ENCODE peak calls at places on chromosome 18, in four cellular contexts. One of them, this sample, is unnamed.

GRCh38 chr18:11366410-11366809 is 217.0 kb upstream of the PIEZO2 start:
- DNase-seq in activated CD4-positive, alpha-beta T cell treated with anti-CD3 and anti-CD28 coated beads, Interleukin-2, amount 50 U/mL, for 48 hours: no peak
- DNase-seq in stimulated activated CD8-positive, alpha-beta memory T cell treated with anti-CD3 and anti-CD28 coated beads, Interleukin-4, amount 100 ng/mL, for 24 hours: no peak
- DNase-seq in SW480: peak; percentile 10
- DNase-seq in this sample: no peak

GRCh38 chr18:58186258-58186948 is 142.4 kb downstream of the NEDD4L start:
- DNase-seq in activated CD4-positive, alpha-beta T cell treated with anti-CD3 and anti-CD28 coated beads, Interleukin-2, amount 50 U/mL, for 48 hours: no peak
- DNase-seq in stimulated activated CD8-positive, alpha-beta memory T cell treated with anti-CD3 and anti-CD28 coated beads, Interleukin-4, amount 100 ng/mL, for 24 hours: no peak
- DNase-seq in SW480: no peak
- DNase-seq in this sample: no peak

GRCh38 chr18:39561136-39561535 is 1995.5 kb upstream of the CELF4 start:
- DNase-seq in activated CD4-positive, alpha-beta T cell treated with anti-CD3 and anti-CD28 coated beads, Interleukin-2, amount 50 U/mL, for 48 hours: no peak
- DNase-seq in stimulated activated CD8-positive, alpha-beta memory T cell treated with anti-CD3 and anti-CD28 coated beads, Interleukin-4, amount 100 ng/mL, for 24 hours: no peak
- DNase-seq in SW480: no peak
- DNase-seq in this sample: no peak

GRCh38 chr18:75279381-75279780 is 68.8 kb downstream of the TSHZ1 start:
- DNase-seq in activated CD4-positive, alpha-beta T cell treated with anti-CD3 and anti-CD28 coated beads, Interleukin-2, amount 50 U/mL, for 48 hours: no peak
- DNase-seq in stimulated activated CD8-positive, alpha-beta memory T cell treated with anti-CD3 and anti-CD28 coated beads, Interleukin-4, amount 100 ng/mL, for 24 hours: no peak
- DNase-seq in SW480: no peak
- DNase-seq in this sample: no peak

GRCh38 chr18:32815881-32816280 is 43.1 kb upstream of the KLHL14 start:
- DNase-seq in activated CD4-positive, alpha-beta T cell treated with anti-CD3 and anti-CD28 coated beads, Interleukin-2, amount 50 U/mL, for 48 hours: no peak
- DNase-seq in stimulated activated CD8-positive, alpha-beta memory T cell treated with anti-CD3 and anti-CD28 coated beads, Interleukin-4, amount 100 ng/mL, for 24 hours: no peak
- DNase-seq in SW480: no peak
- DNase-seq in this sample: no peak

GRCh38 chr18:13443546-13443945 is 225.0 kb downstream of the LDLRAD4 start:
- DNase-seq in activated CD4-positive, alpha-beta T cell treated with anti-CD3 and anti-CD28 coated beads, Interleukin-2, amount 50 U/mL, for 48 hours: no peak
- DNase-seq in stimulated activated CD8-positive, alpha-beta memory T cell treated with anti-CD3 and anti-CD28 coated beads, Interleukin-4, amount 100 ng/mL, for 24 hours: no peak
- DNase-seq in SW480: no peak
- DNase-seq in this sample: no peak

GRCh38 chr18:48621240-48621639 is 82.4 kb downstream of the CTIF start:
- DNase-seq in activated CD4-positive, alpha-beta T cell treated with anti-CD3 and anti-CD28 coated beads, Interleukin-2, amount 50 U/mL, for 48 hours: no peak
- DNase-seq in stimulated activated CD8-positive, alpha-beta memory T cell treated with anti-CD3 and anti-CD28 coated beads, Interleukin-4, amount 100 ng/mL, for 24 hours: no peak
- DNase-seq in SW480: no peak
- DNase-seq in this sample: no peak

GRCh38 chr18:27366151-27366550 is 181.0 kb upstream of the CHST9 start:
- DNase-seq in activated CD4-positive, alpha-beta T cell treated with anti-CD3 and anti-CD28 coated beads, Interleukin-2, amount 50 U/mL, for 48 hours: no peak
- DNase-seq in stimulated activated CD8-positive, alpha-beta memory T cell treated with anti-CD3 and anti-CD28 coated beads, Interleukin-4, amount 100 ng/mL, for 24 hours: no peak
- DNase-seq in SW480: no peak
- DNase-seq in this sample: no peak

GRCh38 chr18:8660316-8660715 is 45.0 kb upstream of the MTCL1 start:
- DNase-seq in activated CD4-positive, alpha-beta T cell treated with anti-CD3 and anti-CD28 coated beads, Interleukin-2, amount 50 U/mL, for 48 hours: no peak
- DNase-seq in stimulated activated CD8-positive, alpha-beta memory T cell treated with anti-CD3 and anti-CD28 coated beads, Interleukin-4, amount 100 ng/mL, for 24 hours: no peak
- DNase-seq in SW480: no peak
- DNase-seq in this sample: no peak

GRCh38 chr18:74234326-74235171 is 57.2 kb downstream of the CYB5A start:
- DNase-seq in activated CD4-positive, alpha-beta T cell treated with anti-CD3 and anti-CD28 coated beads, Interleukin-2, amount 50 U/mL, for 48 hours: no peak
- DNase-seq in stimulated activated CD8-positive, alpha-beta memory T cell treated with anti-CD3 and anti-CD28 coated beads, Interleukin-4, amount 100 ng/mL, for 24 hours: no peak
- DNase-seq in SW480: no peak
- DNase-seq in this sample: no peak

GRCh38 chr18:23266717-23267446 is 131.6 kb downstream of the CABLES1 start:
- DNase-seq in activated CD4-positive, alpha-beta T cell treated with anti-CD3 and anti-CD28 coated beads, Interleukin-2, amount 50 U/mL, for 48 hours: no peak
- DNase-seq in stimulated activated CD8-positive, alpha-beta memory T cell treated with anti-CD3 and anti-CD28 coated beads, Interleukin-4, amount 100 ng/mL, for 24 hours: no peak
- DNase-seq in SW480: no peak
- DNase-seq in this sample: peak; percentile 50

GRCh38 chr18:31942301-31942998 is 478 bp downstream of the TRAPPC8 start:
- DNase-seq in activated CD4-positive, alpha-beta T cell treated with anti-CD3 and anti-CD28 coated beads, Interleukin-2, amount 50 U/mL, for 48 hours: peak; percentile 39
- DNase-seq in stimulated activated CD8-positive, alpha-beta memory T cell treated with anti-CD3 and anti-CD28 coated beads, Interleukin-4, amount 100 ng/mL, for 24 hours: peak; percentile 22
- DNase-seq in SW480: peak; percentile 0
- DNase-seq in this sample: peak; percentile 52

GRCh38 chr18:3451989-3452749 is 2.2 kb downstream of the TGIF1 start:
- DNase-seq in activated CD4-positive, alpha-beta T cell treated with anti-CD3 and anti-CD28 coated beads, Interleukin-2, amount 50 U/mL, for 48 hours: peak; percentile 45
- DNase-seq in stimulated activated CD8-positive, alpha-beta memory T cell treated with anti-CD3 and anti-CD28 coated beads, Interleukin-4, amount 100 ng/mL, for 24 hours: no peak
- DNase-seq in SW480: peak; percentile 48
- DNase-seq in this sample: peak; percentile 52

GRCh38 chr18:32899819-32900218 is 127.0 kb upstream of the KLHL14 start:
- DNase-seq in activated CD4-positive, alpha-beta T cell treated with anti-CD3 and anti-CD28 coated beads, Interleukin-2, amount 50 U/mL, for 48 hours: no peak
- DNase-seq in stimulated activated CD8-positive, alpha-beta memory T cell treated with anti-CD3 and anti-CD28 coated beads, Interleukin-4, amount 100 ng/mL, for 24 hours: no peak
- DNase-seq in SW480: no peak
- DNase-seq in this sample: no peak

GRCh38 chr18:42030586-42031182 is 75.7 kb downstream of the PIK3C3 start:
- DNase-seq in activated CD4-positive, alpha-beta T cell treated with anti-CD3 and anti-CD28 coated beads, Interleukin-2, amount 50 U/mL, for 48 hours: no peak
- DNase-seq in stimulated activated CD8-positive, alpha-beta memory T cell treated with anti-CD3 and anti-CD28 coated beads, Interleukin-4, amount 100 ng/mL, for 24 hours: no peak
- DNase-seq in SW480: no peak
- DNase-seq in this sample: no peak

GRCh38 chr18:45621068-45621511 is 5.8 kb downstream of the SLC14A2 start:
- DNase-seq in activated CD4-positive, alpha-beta T cell treated with anti-CD3 and anti-CD28 coated beads, Interleukin-2, amount 50 U/mL, for 48 hours: peak; percentile 16
- DNase-seq in stimulated activated CD8-positive, alpha-beta memory T cell treated with anti-CD3 and anti-CD28 coated beads, Interleukin-4, amount 100 ng/mL, for 24 hours: peak; percentile 2
- DNase-seq in SW480: peak; percentile 26
- DNase-seq in this sample: peak; percentile 46

GRCh38 chr18:64663086-64663485 is 514.2 kb upstream of the LINC00305 start:
- DNase-seq in activated CD4-positive, alpha-beta T cell treated with anti-CD3 and anti-CD28 coated beads, Interleukin-2, amount 50 U/mL, for 48 hours: no peak
- DNase-seq in stimulated activated CD8-positive, alpha-beta memory T cell treated with anti-CD3 and anti-CD28 coated beads, Interleukin-4, amount 100 ng/mL, for 24 hours: no peak
- DNase-seq in SW480: no peak
- DNase-seq in this sample: no peak

GRCh38 chr18:23779696-23780303 is 90.5 kb downstream of the LAMA3 start:
- DNase-seq in activated CD4-positive, alpha-beta T cell treated with anti-CD3 and anti-CD28 coated beads, Interleukin-2, amount 50 U/mL, for 48 hours: no peak
- DNase-seq in stimulated activated CD8-positive, alpha-beta memory T cell treated with anti-CD3 and anti-CD28 coated beads, Interleukin-4, amount 100 ng/mL, for 24 hours: no peak
- DNase-seq in SW480: peak; percentile 63
- DNase-seq in this sample: no peak

GRCh38 chr18:33469699-33470098 is 29.2 kb upstream of the CCDC178 start:
- DNase-seq in activated CD4-positive, alpha-beta T cell treated with anti-CD3 and anti-CD28 coated beads, Interleukin-2, amount 50 U/mL, for 48 hours: no peak
- DNase-seq in stimulated activated CD8-positive, alpha-beta memory T cell treated with anti-CD3 and anti-CD28 coated beads, Interleukin-4, amount 100 ng/mL, for 24 hours: no peak
- DNase-seq in SW480: no peak
- DNase-seq in this sample: no peak

GRCh38 chr18:21406111-21406510 is 164.1 kb downstream of the GREB1L start:
- DNase-seq in activated CD4-positive, alpha-beta T cell treated with anti-CD3 and anti-CD28 coated beads, Interleukin-2, amount 50 U/mL, for 48 hours: no peak
- DNase-seq in stimulated activated CD8-positive, alpha-beta memory T cell treated with anti-CD3 and anti-CD28 coated beads, Interleukin-4, amount 100 ng/mL, for 24 hours: no peak
- DNase-seq in SW480: no peak
- DNase-seq in this sample: no peak

GRCh38 chr18:3044931-3045698 is 32.2 kb upstream of the LPIN2 start:
- DNase-seq in activated CD4-positive, alpha-beta T cell treated with anti-CD3 and anti-CD28 coated beads, Interleukin-2, amount 50 U/mL, for 48 hours: no peak
- DNase-seq in stimulated activated CD8-positive, alpha-beta memory T cell treated with anti-CD3 and anti-CD28 coated beads, Interleukin-4, amount 100 ng/mL, for 24 hours: no peak
- DNase-seq in SW480: no peak
- DNase-seq in this sample: no peak

GRCh38 chr18:37565985-37566478 is 434 bp upstream of the CELF4 start:
- DNase-seq in activated CD4-positive, alpha-beta T cell treated with anti-CD3 and anti-CD28 coated beads, Interleukin-2, amount 50 U/mL, for 48 hours: no peak
- DNase-seq in stimulated activated CD8-positive, alpha-beta memory T cell treated with anti-CD3 and anti-CD28 coated beads, Interleukin-4, amount 100 ng/mL, for 24 hours: no peak
- DNase-seq in SW480: peak; percentile 6
- DNase-seq in this sample: no peak

GRCh38 chr18:22465859-22466602 is 48.3 kb upstream of the CTAGE1 start:
- DNase-seq in activated CD4-positive, alpha-beta T cell treated with anti-CD3 and anti-CD28 coated beads, Interleukin-2, amount 50 U/mL, for 48 hours: no peak
- DNase-seq in stimulated activated CD8-positive, alpha-beta memory T cell treated with anti-CD3 and anti-CD28 coated beads, Interleukin-4, amount 100 ng/mL, for 24 hours: peak; percentile 4
- DNase-seq in SW480: peak; percentile 94
- DNase-seq in this sample: peak; percentile 8

GRCh38 chr18:10927290-10927979 is 221.9 kb downstream of the PIEZO2 start:
- DNase-seq in activated CD4-positive, alpha-beta T cell treated with anti-CD3 and anti-CD28 coated beads, Interleukin-2, amount 50 U/mL, for 48 hours: no peak
- DNase-seq in stimulated activated CD8-positive, alpha-beta memory T cell treated with anti-CD3 and anti-CD28 coated beads, Interleukin-4, amount 100 ng/mL, for 24 hours: no peak
- DNase-seq in SW480: no peak
- DNase-seq in this sample: no peak

GRCh38 chr18:12657048-12657848 is 659 bp downstream of the SPIRE1 start:
- DNase-seq in activated CD4-positive, alpha-beta T cell treated with anti-CD3 and anti-CD28 coated beads, Interleukin-2, amount 50 U/mL, for 48 hours: peak; percentile 29
- DNase-seq in stimulated activated CD8-positive, alpha-beta memory T cell treated with anti-CD3 and anti-CD28 coated beads, Interleukin-4, amount 100 ng/mL, for 24 hours: no peak
- DNase-seq in SW480: peak; percentile 41
- DNase-seq in this sample: peak; percentile 31